ENCODE peak calls at places on chromosome 14, in four cellular contexts. One of them, this sample, is unnamed. For H3K4me1, the result is how much of the 10 kb centered on the place peaks cover.

GRCh38 chr14:30874120-30874998 is at the start of gene COCH:
- DNase-seq in CD8-positive, alpha-beta memory T cell: no peak
- DNase-seq in CD8-positive, alpha-beta T cell: peak
- DNase-seq in body of pancreas: peak
- DNase-seq in this sample: no peak

GRCh38 chr14:21040370-21040925 is 1.7 kb upstream of the RNASE7 start:
- DNase-seq in CD8-positive, alpha-beta memory T cell: no peak
- DNase-seq in CD8-positive, alpha-beta T cell: no peak
- DNase-seq in body of pancreas: no peak
- DNase-seq in this sample: no peak

GRCh38 chr14:104659146-104659545 is 30.3 kb upstream of the INF2 start:
- DNase-seq in CD8-positive, alpha-beta memory T cell: no peak
- DNase-seq in CD8-positive, alpha-beta T cell: no peak
- DNase-seq in body of pancreas: no peak
- DNase-seq in this sample: no peak

GRCh38 chr14:69670093-69670492 is 58.7 kb downstream of the SUSD6 start:
- DNase-seq in CD8-positive, alpha-beta memory T cell: no peak
- DNase-seq in CD8-positive, alpha-beta T cell: no peak
- DNase-seq in body of pancreas: no peak
- DNase-seq in this sample: no peak

GRCh38 chr14:26286806-26287205 is 311.0 kb downstream of the NOVA1 start:
- DNase-seq in CD8-positive, alpha-beta memory T cell: no peak
- DNase-seq in CD8-positive, alpha-beta T cell: no peak
- DNase-seq in body of pancreas: no peak
- DNase-seq in this sample: no peak

GRCh38 chr14:56129941-56130340 is 11.7 kb downstream of the PELI2 start:
- DNase-seq in CD8-positive, alpha-beta memory T cell: no peak
- DNase-seq in CD8-positive, alpha-beta T cell: no peak
- DNase-seq in body of pancreas: peak
- DNase-seq in this sample: no peak

GRCh38 chr14:22791302-22791701 is 23.9 kb downstream of the SLC7A7 start:
- DNase-seq in CD8-positive, alpha-beta memory T cell: no peak
- DNase-seq in CD8-positive, alpha-beta T cell: no peak
- DNase-seq in body of pancreas: no peak
- DNase-seq in this sample: no peak

GRCh38 chr14:93994919-93995682 is 2.0 kb upstream of the CCDC197 start:
- DNase-seq in CD8-positive, alpha-beta memory T cell: no peak
- DNase-seq in CD8-positive, alpha-beta T cell: no peak
- DNase-seq in body of pancreas: peak
- DNase-seq in this sample: peak

DNA sequence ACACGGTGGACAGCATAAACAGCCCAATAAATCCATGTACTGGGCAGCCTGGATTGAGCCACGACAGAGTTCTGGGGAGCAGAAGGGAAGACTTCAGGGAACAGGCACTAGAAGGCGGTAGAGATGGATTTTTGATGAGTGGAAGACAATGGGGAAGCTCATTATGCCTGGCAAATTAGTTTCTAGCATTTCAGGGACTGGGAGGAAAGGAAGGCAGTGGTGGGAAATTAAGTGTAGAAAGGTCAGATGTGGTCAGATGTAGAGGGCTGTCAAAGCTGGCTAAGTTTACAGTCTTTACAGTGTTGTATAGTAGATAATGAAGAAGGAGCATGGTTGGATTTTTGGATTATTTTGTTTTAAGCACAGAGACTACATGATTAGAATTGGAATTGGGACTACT is 9.1 kb downstream of the EGLN3 start:
- DNase-seq in CD8-positive, alpha-beta memory T cell: no peak
- DNase-seq in CD8-positive, alpha-beta T cell: no peak
- DNase-seq in body of pancreas: no peak
- DNase-seq in this sample: no peak
- H3K4me1 ChIP-seq in CD8-positive, alpha-beta memory T cell: under half
- H3K4me1 ChIP-seq in CD8-positive, alpha-beta T cell: under half
- H3K4me1 ChIP-seq in body of pancreas: under half
- H3K4me1 ChIP-seq in this sample: half or more

DNA sequence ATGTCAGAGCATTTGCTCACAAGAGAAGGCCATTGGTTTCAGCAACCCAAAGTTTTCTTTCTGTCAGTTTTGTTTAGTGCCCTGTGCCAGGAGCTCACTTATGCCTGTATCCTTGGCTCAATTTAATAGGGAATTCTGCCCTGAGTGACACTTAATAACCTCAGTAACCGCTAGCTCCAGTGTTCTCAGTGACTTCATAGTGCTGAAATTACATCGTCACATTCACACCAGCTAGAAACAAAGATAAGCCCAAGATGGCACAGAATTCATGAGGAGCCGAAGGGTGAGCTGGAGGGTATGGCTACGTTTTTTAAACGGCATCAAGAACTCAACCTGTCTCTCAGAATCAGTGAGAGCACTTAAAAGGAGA is 37.1 kb downstream of the PTGER2 start:
- DNase-seq in CD8-positive, alpha-beta memory T cell: no peak
- DNase-seq in CD8-positive, alpha-beta T cell: no peak
- DNase-seq in body of pancreas: no peak
- DNase-seq in this sample: no peak
- H3K27ac ChIP-seq in CD8-positive, alpha-beta memory T cell: no peak
- H3K27ac ChIP-seq in CD8-positive, alpha-beta T cell: peak
- H3K27ac ChIP-seq in body of pancreas: no peak
- H3K27ac ChIP-seq in this sample: peak

DNA sequence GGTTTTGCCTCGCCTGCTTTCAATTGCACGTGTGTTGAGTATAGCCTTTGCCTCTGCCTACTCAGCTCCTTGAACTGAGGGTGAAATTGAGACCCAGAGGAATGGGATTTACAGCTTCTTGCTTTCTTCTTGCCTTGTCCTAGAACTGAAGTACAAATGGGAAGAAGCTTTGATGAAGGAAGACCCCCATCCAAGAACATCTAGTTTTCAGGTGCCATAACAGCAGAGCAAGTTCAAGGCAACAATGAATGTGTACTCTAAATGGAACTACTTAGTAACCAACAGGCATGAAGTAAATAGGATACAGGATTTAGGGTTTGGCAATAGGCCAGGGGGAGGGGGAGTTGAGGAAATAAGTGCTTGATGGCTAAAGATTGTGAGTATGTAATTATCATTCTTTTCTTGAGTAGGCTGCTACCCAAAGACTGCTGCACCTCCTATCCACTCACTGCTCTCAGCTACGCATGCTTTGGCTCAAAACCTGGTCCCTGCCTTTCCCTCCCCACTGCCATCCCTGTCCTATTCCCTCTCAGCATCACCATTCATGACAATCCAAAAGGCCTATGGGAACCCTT is 2.1 kb downstream of the GPX2 start:
- DNase-seq in CD8-positive, alpha-beta memory T cell: no peak
- DNase-seq in CD8-positive, alpha-beta T cell: no peak
- DNase-seq in body of pancreas: no peak
- DNase-seq in this sample: no peak
- H3K4me3 ChIP-seq in CD8-positive, alpha-beta memory T cell: no peak
- H3K4me3 ChIP-seq in CD8-positive, alpha-beta T cell: no peak
- H3K4me3 ChIP-seq in body of pancreas: no peak
- H3K4me3 ChIP-seq in this sample: no peak

DNA sequence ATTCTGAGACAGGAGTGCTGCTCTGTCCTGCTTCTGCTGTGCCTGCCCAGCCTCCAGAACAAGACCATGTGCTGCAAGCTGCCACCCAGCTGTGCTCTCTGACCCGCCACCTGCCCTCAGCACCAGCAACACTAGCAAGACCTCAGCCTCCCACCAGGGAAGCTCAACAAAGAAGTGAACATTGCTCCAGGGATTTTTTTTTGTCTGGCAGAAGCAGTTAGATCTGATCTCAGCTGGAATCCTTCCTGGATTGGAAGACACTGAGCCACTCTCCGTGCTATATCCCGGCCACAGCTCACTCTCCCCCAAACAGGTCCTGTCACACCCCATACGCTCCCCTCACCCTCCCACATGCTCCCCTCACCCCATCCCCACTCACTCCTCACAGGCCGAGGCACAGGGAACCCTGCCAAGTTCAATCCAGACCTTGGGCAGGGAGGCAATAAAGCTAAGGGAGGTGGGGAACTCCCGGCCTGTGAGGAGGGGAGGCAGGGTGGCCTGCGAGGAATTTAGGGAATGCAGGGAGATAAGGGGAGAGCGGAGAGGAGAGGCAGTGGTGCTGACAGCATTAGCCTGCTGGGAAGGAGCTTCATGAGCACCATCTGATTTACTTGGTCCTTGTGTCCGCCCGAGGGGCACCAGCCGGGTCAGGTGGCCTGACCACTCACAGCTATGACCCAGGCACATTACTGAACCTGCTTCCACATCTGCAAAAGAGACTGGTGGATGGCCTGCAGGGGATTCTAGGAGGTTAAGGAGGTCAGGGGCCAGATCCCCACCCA is 29.7 kb downstream of the CCDC85C start:
- DNase-seq in CD8-positive, alpha-beta memory T cell: no peak
- DNase-seq in CD8-positive, alpha-beta T cell: no peak
- DNase-seq in body of pancreas: peak
- DNase-seq in this sample: no peak
- H3K4me1 ChIP-seq in CD8-positive, alpha-beta memory T cell: under half
- H3K4me1 ChIP-seq in CD8-positive, alpha-beta T cell: under half
- H3K4me1 ChIP-seq in body of pancreas: half or more
- H3K4me1 ChIP-seq in this sample: half or more

DNA sequence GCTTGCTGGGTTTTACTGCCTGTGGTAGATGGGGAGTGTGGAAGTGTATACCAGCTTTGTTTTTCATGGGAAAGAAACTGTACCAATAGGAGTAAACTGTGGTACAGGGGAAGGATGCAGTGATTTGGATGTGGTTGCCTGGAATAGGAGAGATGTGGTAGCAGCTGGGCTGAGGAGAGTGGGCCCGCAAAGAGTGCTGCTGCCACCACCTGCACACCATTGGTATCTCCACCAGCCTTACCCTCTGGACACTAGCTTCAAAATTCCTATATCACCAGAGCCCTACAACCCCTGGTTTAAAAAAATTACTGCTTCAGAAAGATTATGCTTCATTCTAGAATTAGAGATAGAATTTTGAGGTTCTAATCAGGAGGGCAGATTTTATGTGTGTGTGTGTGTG is 53.6 kb downstream of the AKAP6 start:
- DNase-seq in CD8-positive, alpha-beta memory T cell: no peak
- DNase-seq in CD8-positive, alpha-beta T cell: no peak
- DNase-seq in body of pancreas: no peak
- DNase-seq in this sample: no peak
- H3K27ac ChIP-seq in CD8-positive, alpha-beta memory T cell: no peak
- H3K27ac ChIP-seq in CD8-positive, alpha-beta T cell: no peak
- H3K27ac ChIP-seq in body of pancreas: no peak
- H3K27ac ChIP-seq in this sample: no peak